ENCODE peak calls at places on chromosomes 5 and 9, in ten cellular contexts. J is H54; E is neural crest cell; R is NCI-H146; U is H7; S is hepatocyte; K is GM03348; F is activated T-helper 9 cell treated with anti-CD3 and anti-CD28 coated beads, Interleukin-2, amount 50 U/mL, for 16 hours; Z is omental fat pad; N is T follicular helper cell. O is an unnamed sample.

GRCh38 chr9:85876628-85877027 is 64.3 kb upstream of the NAA35 start:
- DNase-seq in J (no peak), E (no peak), R (no peak), U (no peak), S (peak; percentile 10), K (no peak), F (no peak), Z (no peak), N (no peak), O (no peak)

GRCh38 chr9:8364021-8364782 is 564.6 kb upstream of the DMAC1 start:
- DNase-seq in J (no peak), E (no peak), R (no peak), U (no peak), S (no peak), K (no peak), F (no peak), Z (no peak), N (no peak), O (no peak)

GRCh38 chr9:35679766-35680330 is 6.1 kb downstream of the CA9 start:
- DNase-seq in J (no peak), E (no peak), R (no peak), U (no peak), S (no peak), K (no peak), F (no peak), Z (no peak), N (no peak), O (no peak)

GRCh38 chr5:176714067-176714466 is 66.8 kb downstream of the TSPAN17 start:
- DNase-seq in J (peak; percentile 25), E (no peak), R (no peak), U (no peak), S (no peak), K (no peak), F (no peak), Z (no peak), N (no peak), O (no peak)

GRCh38 chr9:124054671-124055212 is 43.2 kb downstream of the LHX2 start:
- DNase-seq in J (peak; percentile 95), E (no peak), R (no peak), U (no peak), S (no peak), K (peak; percentile 85), F (no peak), Z (no peak), N (no peak), O (no peak)

GRCh38 chr5:131209506-131210191 is 38.9 kb downstream of the LYRM7 start:
- DNase-seq in J (no peak), E (no peak), R (peak; percentile 26), U (no peak), S (no peak), K (no peak), F (no peak), Z (no peak), N (peak; percentile 45), O (no peak)

GRCh38 chr5:77186990-77187389 is 23.5 kb upstream of the PDE8B start:
- DNase-seq in J (no peak), E (no peak), R (no peak), U (no peak), S (no peak), K (no peak), F (no peak), Z (no peak), N (no peak), O (no peak)

GRCh38 chr9:68775003-68775730 is 70.1 kb downstream of the PIP5K1B start:
- DNase-seq in J (no peak), E (no peak), R (no peak), U (no peak), S (no peak), K (no peak), F (no peak), Z (no peak), N (no peak), O (no peak)

GRCh38 chr5:6780802-6781391 is 67.7 kb downstream of the TENT4A start:
- DNase-seq in J (peak; percentile 51), E (no peak), R (peak; percentile 10), U (peak; percentile 61), S (no peak), K (no peak), F (no peak), Z (no peak), N (no peak), O (peak; percentile 16)

GRCh38 chr5:3599283-3600105 is 3.9 kb downstream of the IRX1 start:
- DNase-seq in J (no peak), E (no peak), R (no peak), U (peak; percentile 89), S (no peak), K (no peak), F (no peak), Z (no peak), N (no peak), O (no peak)

GRCh38 chr5:31913796-31914188 is 260.3 kb downstream of the GOLPH3 start:
- DNase-seq in J (no peak), E (no peak), R (no peak), U (no peak), S (no peak), K (no peak), F (no peak), Z (no peak), N (no peak), O (no peak)

GRCh38 chr9:125911861-125912260 is 164.7 kb downstream of the PBX3 start:
- DNase-seq in J (no peak), E (no peak), R (peak; percentile 18), U (no peak), S (no peak), K (no peak), F (no peak), Z (no peak), N (no peak), O (peak; percentile 59)

GRCh38 chr5:91223886-91224285 is 159.2 kb downstream of the ARRDC3 start:
- DNase-seq in J (no peak), E (no peak), R (no peak), U (no peak), S (no peak), K (peak; percentile 17), F (no peak), Z (no peak), N (no peak), O (no peak)

GRCh38 chr9:130894546-130894945 is 2.1 kb downstream of the QRFP start:
- DNase-seq in J (no peak), E (no peak), R (no peak), U (peak; percentile 51), S (no peak), K (no peak), F (no peak), Z (no peak), N (no peak), O (no peak)

GRCh38 chr9:109771084-109771483 is 8.9 kb upstream of the PALM2AKAP2 start:
- DNase-seq in J (no peak), E (no peak), R (no peak), U (no peak), S (no peak), K (peak; percentile 85), F (no peak), Z (no peak), N (no peak), O (no peak)

GRCh38 chr5:115671939-115672338 is 46.1 kb upstream of the TMED7 start:
- DNase-seq in J (no peak), E (no peak), R (no peak), U (no peak), S (no peak), K (no peak), F (no peak), Z (no peak), N (no peak), O (no peak)

GRCh38 chr5:175460126-175460525 is 16.1 kb upstream of the DRD1 start:
- DNase-seq in J (no peak), E (no peak), R (peak; percentile 15), U (no peak), S (peak; percentile 45), K (peak; percentile 36), F (no peak), Z (no peak), N (no peak), O (no peak)

GRCh38 chr5:160438316-160439204 is 16.9 kb downstream of the PTTG1 start:
- DNase-seq in J (no peak), E (peak; percentile 38), R (peak; percentile 47), U (peak; percentile 71), S (peak; percentile 75), K (peak; percentile 76), F (peak; percentile 33), Z (no peak), N (peak; percentile 33), O (peak; percentile 64)